ENCODE peak calls at places on chromosome 7, in four cellular contexts. C is PC-3, I is PC-9, A is A549. K is an unnamed sample.

GRCh38 chr7:129773871-129774270 is 162.4 kb downstream of the NRF1 start:
- DNase-seq in C (peak), I (no peak), A (no peak), K (no peak)

GRCh38 chr7:142776206-142776844 is 5.6 kb downstream of the PRSS2 start:
- DNase-seq in C (peak), I (no peak), A (no peak), K (no peak)

GRCh38 chr7:20508109-20508508 is 107.4 kb upstream of the ABCB5 start:
- DNase-seq in C (peak), I (no peak), A (peak), K (no peak)

GRCh38 chr7:17781491-17782215 is 158.6 kb downstream of the SNX13 start:
- DNase-seq in C (peak), I (peak), A (no peak), K (no peak)

GRCh38 chr7:80249184-80249583 is 114.6 kb downstream of the GNAI1 start:
- DNase-seq in C (no peak), I (no peak), A (no peak), K (no peak)

GRCh38 chr7:107622429-107622828 is 38.2 kb upstream of the SLC26A4 start:
- DNase-seq in C (peak), I (no peak), A (no peak), K (no peak)

GRCh38 chr7:31036941-31037340 is 15.2 kb upstream of the ADCYAP1R1 start:
- DNase-seq in C (no peak), I (no peak), A (no peak), K (no peak)

GRCh38 chr7:16318989-16319915 is 102.1 kb downstream of the CRPPA start:
- DNase-seq in C (peak), I (peak), A (peak), K (no peak)

GRCh38 chr7:36923831-36924555 is 199.7 kb upstream of the AOAH start:
- DNase-seq in C (no peak), I (no peak), A (no peak), K (no peak)

GRCh38 chr7:28405662-28406061 is 6.7 kb upstream of the CREB5 start:
- DNase-seq in C (peak), I (no peak), A (peak), K (no peak)

GRCh38 chr7:148261996-148262688 is 328.4 kb upstream of the C7orf33 start:
- DNase-seq in C (no peak), I (no peak), A (no peak), K (no peak)

GRCh38 chr7:152543801-152544200 is 108.0 kb upstream of the KMT2C start:
- DNase-seq in C (no peak), I (no peak), A (no peak), K (no peak)

DNA sequence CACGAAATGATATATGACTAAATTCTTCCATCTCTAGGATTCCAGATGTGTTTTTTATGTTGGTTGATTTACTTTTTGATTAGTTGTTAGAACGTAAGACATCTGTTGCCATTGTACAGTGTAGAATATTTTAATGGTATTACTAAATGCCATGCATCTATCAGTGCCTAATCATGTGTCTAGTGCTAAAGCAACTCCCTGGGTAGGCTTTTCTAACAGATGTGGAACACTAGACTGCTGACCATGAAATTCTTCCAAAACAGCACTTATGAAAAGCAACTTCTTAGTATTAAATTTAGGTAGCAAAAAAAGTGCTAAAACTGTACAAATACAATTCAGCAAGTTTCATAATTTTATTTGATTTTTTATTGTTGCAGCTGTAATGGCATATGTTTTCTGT is 418.8 kb upstream of the SEMA3A start:
- DNase-seq in C (no peak), I (no peak), A (no peak), K (no peak)
- H3K4me2 ChIP-seq in C (no peak), I (no peak), A (no peak), K (no peak)

GRCh38 chr7:134432296-134433152 is 26.4 kb downstream of the AKR1B1 start:
- DNase-seq in C (peak), I (peak), A (peak), K (peak)
- H3K4me3 ChIP-seq in C (peak), I (peak), A (peak), K (peak)

GRCh38 chr7:77649950-77650349 is 46.3 kb upstream of the RSBN1L start:
- DNase-seq in C (peak), I (no peak), A (peak), K (no peak)
- H3K4me2 ChIP-seq in C (no peak), I (no peak), A (peak), K (no peak)

DNA sequence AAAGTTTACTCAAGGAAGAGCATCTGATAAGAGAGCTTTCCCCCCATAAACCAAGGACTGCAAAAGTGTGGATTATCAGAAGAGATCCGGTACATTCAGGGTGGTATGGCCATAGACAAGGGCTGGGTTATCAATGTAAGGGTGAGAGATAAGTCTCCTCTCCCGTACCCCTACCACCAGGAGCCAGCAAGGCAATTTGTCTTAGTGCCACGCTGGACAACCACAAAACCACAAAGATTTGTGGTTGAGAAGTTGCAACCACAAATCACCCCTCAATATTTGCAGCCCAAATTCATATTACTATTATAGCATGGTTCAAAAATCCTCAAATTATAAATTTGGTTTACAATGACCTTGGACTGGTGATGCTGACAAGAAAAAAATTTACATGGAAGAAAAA is 2.3 kb upstream of the ZSCAN25 start:
- DNase-seq in C (no peak), I (no peak), A (no peak), K (no peak)
- H3K4me3 ChIP-seq in C (no peak), I (no peak), A (no peak), K (no peak)

GRCh38 chr7:2928256-2928612 is 84.1 kb upstream of the GNA12 start:
- DNase-seq in C (no peak), I (no peak), A (no peak), K (no peak)

GRCh38 chr7:2926120-2926897 is 82.2 kb upstream of the GNA12 start:
- DNase-seq in C (no peak), I (no peak), A (no peak), K (no peak)

GRCh38 chr7:2924866-2925840 is 81.0 kb upstream of the GNA12 start:
- DNase-seq in C (no peak), I (no peak), A (no peak), K (no peak)

GRCh38 chr7:2927592-2927991 is 83.5 kb upstream of the GNA12 start:
- DNase-seq in C (no peak), I (no peak), A (no peak), K (no peak)

DNA sequence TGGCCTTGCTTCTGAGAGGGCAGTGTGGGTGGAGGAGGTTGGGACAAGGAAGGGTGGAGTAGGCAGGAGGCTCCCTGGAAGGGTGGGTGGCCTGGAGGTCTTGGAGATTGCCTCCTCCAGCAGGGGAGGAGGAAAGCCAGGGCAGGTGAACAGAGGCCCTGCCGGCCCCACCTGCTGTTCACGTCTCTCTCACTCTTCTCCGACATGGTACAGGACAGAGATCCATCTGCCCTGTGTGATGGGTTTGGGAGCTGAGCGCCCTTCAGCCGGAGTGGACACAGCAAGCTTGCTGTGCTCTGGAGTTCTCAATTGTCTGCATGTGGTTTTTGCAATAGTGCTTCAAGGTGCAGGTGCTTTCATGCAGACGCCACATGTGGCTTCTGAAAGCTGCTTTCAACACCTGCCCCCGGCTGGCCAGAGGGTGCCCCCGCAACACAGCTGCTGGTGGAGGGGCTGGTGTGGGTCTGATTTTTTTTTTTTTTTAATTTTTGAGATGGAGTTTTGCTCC is 82.8 kb upstream of the GNA12 start:
- DNase-seq in C (no peak), I (no peak), A (no peak), K (no peak)
- H3K4me2 ChIP-seq in C (no peak), I (no peak), A (no peak), K (no peak)